ENCODE peak calls at places on chromosome X, in seven cellular contexts. One of them, this sample, is unnamed.

GRCh38 chrX:40108959-40109287 is 11.2 kb upstream of the BCOR start:
- DNase-seq in H9: peak
- DNase-seq in K562: peak
- DNase-seq in GM20000: peak
- DNase-seq in AG04450: no peak
- DNase-seq in fibroblast of lung: peak
- DNase-seq in AG10803: peak
- DNase-seq in this sample: peak

GRCh38 chrX:154020500-154021115 is 906 bp upstream of the IRAK1 start:
- DNase-seq in H9: no peak
- DNase-seq in K562: no peak
- DNase-seq in GM20000: no peak
- DNase-seq in AG04450: no peak
- DNase-seq in fibroblast of lung: no peak
- DNase-seq in AG10803: peak
- DNase-seq in this sample: no peak

GRCh38 chrX:53456254-53456653 is 22.1 kb upstream of the HSD17B10 start:
- DNase-seq in H9: no peak
- DNase-seq in K562: no peak
- DNase-seq in GM20000: no peak
- DNase-seq in AG04450: no peak
- DNase-seq in fibroblast of lung: peak
- DNase-seq in AG10803: peak
- DNase-seq in this sample: no peak

GRCh38 chrX:39950035-39950688 is 147.6 kb downstream of the BCOR start:
- DNase-seq in H9: no peak
- DNase-seq in K562: peak
- DNase-seq in GM20000: no peak
- DNase-seq in AG04450: no peak
- DNase-seq in fibroblast of lung: no peak
- DNase-seq in AG10803: peak
- DNase-seq in this sample: no peak

GRCh38 chrX:47191331-47191730 is 2.3 kb upstream of the UBA1 start:
- DNase-seq in H9: no peak
- DNase-seq in K562: no peak
- DNase-seq in GM20000: peak
- DNase-seq in AG04450: no peak
- DNase-seq in fibroblast of lung: no peak
- DNase-seq in AG10803: no peak
- DNase-seq in this sample: no peak

GRCh38 chrX:133018229-133018628 is 59.8 kb upstream of the HS6ST2 start:
- DNase-seq in H9: no peak
- DNase-seq in K562: no peak
- DNase-seq in GM20000: no peak
- DNase-seq in AG04450: no peak
- DNase-seq in fibroblast of lung: no peak
- DNase-seq in AG10803: no peak
- DNase-seq in this sample: no peak

GRCh38 chrX:129577473-129577872 is 37.4 kb downstream of the OCRL start:
- DNase-seq in H9: no peak
- DNase-seq in K562: peak
- DNase-seq in GM20000: no peak
- DNase-seq in AG04450: peak
- DNase-seq in fibroblast of lung: peak
- DNase-seq in AG10803: peak
- DNase-seq in this sample: no peak

GRCh38 chrX:74422576-74423288 is 1.4 kb downstream of the SLC16A2 start:
- DNase-seq in H9: peak
- DNase-seq in K562: no peak
- DNase-seq in GM20000: peak
- DNase-seq in AG04450: peak
- DNase-seq in fibroblast of lung: peak
- DNase-seq in AG10803: peak
- DNase-seq in this sample: peak

GRCh38 chrX:136839196-136839595 is 41.3 kb downstream of the RBMX start:
- DNase-seq in H9: no peak
- DNase-seq in K562: no peak
- DNase-seq in GM20000: no peak
- DNase-seq in AG04450: no peak
- DNase-seq in fibroblast of lung: no peak
- DNase-seq in AG10803: peak
- DNase-seq in this sample: no peak

GRCh38 chrX:137166591-137166990 is 132.8 kb upstream of the GPR101 start:
- DNase-seq in H9: peak
- DNase-seq in K562: peak
- DNase-seq in GM20000: peak
- DNase-seq in AG04450: no peak
- DNase-seq in fibroblast of lung: no peak
- DNase-seq in AG10803: no peak
- DNase-seq in this sample: no peak

GRCh38 chrX:41921492-41922124 is 1.7 kb downstream of the CASK start:
- DNase-seq in H9: no peak
- DNase-seq in K562: no peak
- DNase-seq in GM20000: peak
- DNase-seq in AG04450: no peak
- DNase-seq in fibroblast of lung: peak
- DNase-seq in AG10803: peak
- DNase-seq in this sample: no peak

GRCh38 chrX:154516655-154517100 is 646 bp upstream of the FAM3A start:
- DNase-seq in H9: peak
- DNase-seq in K562: no peak
- DNase-seq in GM20000: peak
- DNase-seq in AG04450: no peak
- DNase-seq in fibroblast of lung: peak
- DNase-seq in AG10803: peak
- DNase-seq in this sample: no peak

GRCh38 chrX:143580266-143580665 is 55.6 kb downstream of the SLITRK4 start:
- DNase-seq in H9: no peak
- DNase-seq in K562: no peak
- DNase-seq in GM20000: no peak
- DNase-seq in AG04450: no peak
- DNase-seq in fibroblast of lung: peak
- DNase-seq in AG10803: no peak
- DNase-seq in this sample: no peak

GRCh38 chrX:154411322-154411980 is at the start of gene TAFAZZIN:
- DNase-seq in H9: peak
- DNase-seq in K562: peak
- DNase-seq in GM20000: peak
- DNase-seq in AG04450: no peak
- DNase-seq in fibroblast of lung: peak
- DNase-seq in AG10803: peak
- DNase-seq in this sample: peak

GRCh38 chrX:77572322-77572721 is 125.1 kb downstream of the FGF16 start:
- DNase-seq in H9: no peak
- DNase-seq in K562: no peak
- DNase-seq in GM20000: no peak
- DNase-seq in AG04450: no peak
- DNase-seq in fibroblast of lung: peak
- DNase-seq in AG10803: peak
- DNase-seq in this sample: no peak

GRCh38 chrX:10856797-10857196 is 236.4 kb upstream of the MID1 start:
- DNase-seq in H9: no peak
- DNase-seq in K562: no peak
- DNase-seq in GM20000: no peak
- DNase-seq in AG04450: no peak
- DNase-seq in fibroblast of lung: no peak
- DNase-seq in AG10803: no peak
- DNase-seq in this sample: no peak

GRCh38 chrX:103274284-103274683 is 2.3 kb downstream of the TCEAL5 start:
- DNase-seq in H9: no peak
- DNase-seq in K562: no peak
- DNase-seq in GM20000: no peak
- DNase-seq in AG04450: no peak
- DNase-seq in fibroblast of lung: no peak
- DNase-seq in AG10803: no peak
- DNase-seq in this sample: no peak

GRCh38 chrX:11461181-11462001 is 168.2 kb downstream of the AMELX start:
- DNase-seq in H9: no peak
- DNase-seq in K562: peak
- DNase-seq in GM20000: no peak
- DNase-seq in AG04450: no peak
- DNase-seq in fibroblast of lung: no peak
- DNase-seq in AG10803: peak
- DNase-seq in this sample: no peak

GRCh38 chrX:56994375-56995270 is 718 bp downstream of the SPIN3 start:
- DNase-seq in H9: no peak
- DNase-seq in K562: no peak
- DNase-seq in GM20000: no peak
- DNase-seq in AG04450: no peak
- DNase-seq in fibroblast of lung: no peak
- DNase-seq in AG10803: peak
- DNase-seq in this sample: peak

GRCh38 chrX:868248-868647 is 237.7 kb downstream of the SHOX start:
- DNase-seq in H9: no peak
- DNase-seq in K562: no peak
- DNase-seq in GM20000: no peak
- DNase-seq in AG04450: no peak
- DNase-seq in fibroblast of lung: no peak
- DNase-seq in AG10803: no peak
- DNase-seq in this sample: no peak

GRCh38 chrX:36849407-36849806 is 158.8 kb upstream of the FAM47C start:
- DNase-seq in H9: no peak
- DNase-seq in K562: no peak
- DNase-seq in GM20000: no peak
- DNase-seq in AG04450: no peak
- DNase-seq in fibroblast of lung: no peak
- DNase-seq in AG10803: no peak
- DNase-seq in this sample: no peak

GRCh38 chrX:2548731-2549423 is 48.1 kb upstream of the DHRSX start:
- DNase-seq in H9: peak
- DNase-seq in K562: no peak
- DNase-seq in GM20000: no peak
- DNase-seq in AG04450: no peak
- DNase-seq in fibroblast of lung: no peak
- DNase-seq in AG10803: peak
- DNase-seq in this sample: no peak

GRCh38 chrX:107205770-107206696 is at the start of the genes DNAAF6 and NUP62CL:
- DNase-seq in H9: peak
- DNase-seq in K562: peak
- DNase-seq in GM20000: peak
- DNase-seq in AG04450: no peak
- DNase-seq in fibroblast of lung: peak
- DNase-seq in AG10803: no peak
- DNase-seq in this sample: peak

GRCh38 chrX:154328646-154329045 is 33.1 kb downstream of the TKTL1 start:
- DNase-seq in H9: no peak
- DNase-seq in K562: no peak
- DNase-seq in GM20000: no peak
- DNase-seq in AG04450: no peak
- DNase-seq in fibroblast of lung: no peak
- DNase-seq in AG10803: no peak
- DNase-seq in this sample: no peak

GRCh38 chrX:106802388-106803275 is at the start of gene TBC1D8B:
- DNase-seq in H9: peak
- DNase-seq in K562: peak
- DNase-seq in GM20000: peak
- DNase-seq in AG04450: peak
- DNase-seq in fibroblast of lung: peak
- DNase-seq in AG10803: peak
- DNase-seq in this sample: peak

DNA sequence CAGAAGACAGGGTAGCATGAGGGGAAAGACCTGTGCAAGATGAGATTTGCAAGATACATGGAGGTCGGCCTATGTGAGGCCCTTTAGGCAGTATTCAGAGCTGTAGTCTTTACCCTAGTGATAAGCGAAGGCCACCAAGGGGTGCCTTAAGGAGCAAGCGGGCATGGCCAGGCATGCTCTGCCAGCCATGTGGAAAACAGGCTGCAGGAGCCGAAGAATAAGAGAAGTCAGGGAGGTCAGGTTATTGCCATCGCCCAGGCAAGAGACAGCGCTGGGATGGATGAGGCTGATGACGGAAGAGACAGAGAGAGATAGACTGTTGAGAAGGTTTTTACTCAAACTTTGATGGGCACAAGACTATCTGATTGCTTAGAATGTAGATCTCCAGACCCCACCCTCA is 7.0 kb upstream of the FATE1 start:
- DNase-seq in H9: no peak
- DNase-seq in K562: no peak
- DNase-seq in GM20000: no peak
- DNase-seq in AG04450: no peak
- DNase-seq in fibroblast of lung: no peak
- DNase-seq in AG10803: no peak
- DNase-seq in this sample: no peak
- TF ChIP-seq CTCF in H9: no peak
- TF ChIP-seq CTCF in K562: no peak
- TF ChIP-seq CTCF in GM20000: no peak
- TF ChIP-seq CTCF in AG04450: no peak
- TF ChIP-seq CTCF in fibroblast of lung: no peak
- TF ChIP-seq CTCF in AG10803: no peak
- TF ChIP-seq CTCF in this sample: no peak

DNA sequence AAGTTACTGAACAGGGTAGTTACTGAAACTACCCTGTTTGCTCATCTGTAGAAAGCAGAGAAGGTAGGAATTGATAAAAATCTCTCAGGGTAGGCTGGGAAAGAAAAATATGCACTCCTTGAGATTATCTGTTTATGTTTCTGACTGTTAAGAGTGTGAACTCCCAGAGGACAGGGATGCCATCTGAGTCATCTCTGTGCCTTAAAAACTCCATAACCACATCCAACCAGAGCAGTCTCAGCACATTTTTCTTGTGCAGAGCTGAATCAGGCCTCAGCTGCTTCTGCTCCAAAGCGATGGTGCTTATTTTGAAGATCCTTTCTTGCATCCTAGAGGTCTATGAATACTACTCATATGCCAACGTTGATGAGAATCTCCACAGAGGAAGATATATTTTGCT is 9.9 kb downstream of the CENPVL3 start:
- DNase-seq in H9: no peak
- DNase-seq in K562: no peak
- DNase-seq in GM20000: no peak
- DNase-seq in AG04450: no peak
- DNase-seq in fibroblast of lung: no peak
- DNase-seq in AG10803: peak
- DNase-seq in this sample: no peak
- TF ChIP-seq CTCF in H9: no peak
- TF ChIP-seq CTCF in K562: no peak
- TF ChIP-seq CTCF in GM20000: no peak
- TF ChIP-seq CTCF in AG04450: no peak
- TF ChIP-seq CTCF in fibroblast of lung: no peak
- TF ChIP-seq CTCF in AG10803: no peak
- TF ChIP-seq CTCF in this sample: no peak

DNA sequence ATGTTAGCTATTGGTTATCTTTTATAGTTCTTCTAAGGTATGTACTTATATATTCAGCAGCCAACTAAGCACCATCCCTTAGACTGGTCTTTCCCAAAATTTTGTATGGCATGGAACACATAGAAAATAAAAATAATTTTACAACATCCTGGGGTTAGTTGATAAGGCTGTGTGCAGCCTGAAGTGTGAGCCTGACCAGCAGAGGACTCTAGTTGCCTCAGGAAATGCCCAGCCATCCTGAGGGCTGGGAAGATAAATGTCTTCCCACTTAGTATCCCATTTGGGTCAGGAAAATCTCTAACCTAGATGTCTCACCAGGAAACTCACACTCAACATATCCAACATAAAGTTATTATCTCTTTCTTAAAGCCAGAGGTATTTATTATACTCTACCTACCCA is 251.4 kb upstream of the POF1B start:
- DNase-seq in H9: no peak
- DNase-seq in K562: no peak
- DNase-seq in GM20000: no peak
- DNase-seq in AG04450: no peak
- DNase-seq in fibroblast of lung: no peak
- DNase-seq in AG10803: no peak
- DNase-seq in this sample: no peak
- TF ChIP-seq CTCF in H9: peak
- TF ChIP-seq CTCF in K562: no peak
- TF ChIP-seq CTCF in GM20000: no peak
- TF ChIP-seq CTCF in AG04450: no peak
- TF ChIP-seq CTCF in fibroblast of lung: no peak
- TF ChIP-seq CTCF in AG10803: no peak
- TF ChIP-seq CTCF in this sample: no peak

GRCh38 chrX:49059209-49060191 is 701 bp downstream of the CCDC120 start:
- DNase-seq in H9: no peak
- DNase-seq in K562: peak
- DNase-seq in GM20000: no peak
- DNase-seq in AG04450: no peak
- DNase-seq in fibroblast of lung: no peak
- DNase-seq in AG10803: no peak
- DNase-seq in this sample: no peak
- TF ChIP-seq CTCF in H9: no peak
- TF ChIP-seq CTCF in K562: no peak
- TF ChIP-seq CTCF in GM20000: no peak
- TF ChIP-seq CTCF in AG04450: no peak
- TF ChIP-seq CTCF in fibroblast of lung: no peak
- TF ChIP-seq CTCF in AG10803: no peak
- TF ChIP-seq CTCF in this sample: no peak

This sample was measured in dorsolateral prefrontal cortex.